ENCODE peak calls at places on chromosome 22, in four cellular contexts. E, C, Y and D are unnamed samples.

GRCh38 chr22:30717331-30717921 is 22.8 kb downstream of the OSBP2 start:
- DNase-seq in C (no peak), E (no peak), Y (no peak), D (peak)

GRCh38 chr22:35257002-35257320 is 332 bp upstream of the HMGXB4 start:
- DNase-seq in C (no peak), Y (no peak), E (no peak), D (no peak)

GRCh38 chr22:35312198-35313059 is 12.7 kb downstream of the TOM1 start:
- DNase-seq in C (no peak), Y (peak), E (peak), D (peak)

GRCh38 chr22:48982321-48982905 is 845.3 kb downstream of the BRD1 start:
- DNase-seq in Y (no peak), E (no peak), C (no peak), D (no peak)

GRCh38 chr22:28208036-28208435 is 289.0 kb upstream of the PITPNB start:
- DNase-seq in C (no peak), Y (no peak), E (no peak), D (peak)

GRCh38 chr22:18145676-18146388 is 4.1 kb upstream of the USP18 start:
- DNase-seq in E (no peak), C (no peak), Y (no peak), D (no peak)

GRCh38 chr22:48920776-48921241 is 906.9 kb downstream of the BRD1 start:
- DNase-seq in Y (no peak), E (no peak), C (no peak), D (no peak)

GRCh38 chr22:24434472-24435322 is 7.3 kb downstream of the ADORA2A start:
- DNase-seq in E (peak), Y (no peak), C (no peak), D (no peak)

GRCh38 chr22:42066133-42066761 is 4.4 kb downstream of the NAGA start:
- DNase-seq in C (no peak), Y (no peak), E (no peak), D (no peak)

GRCh38 chr22:38038426-38038825 is 18.8 kb upstream of the PICK1 start:
- DNase-seq in Y (no peak), C (no peak), E (no peak), D (no peak)

DNA sequence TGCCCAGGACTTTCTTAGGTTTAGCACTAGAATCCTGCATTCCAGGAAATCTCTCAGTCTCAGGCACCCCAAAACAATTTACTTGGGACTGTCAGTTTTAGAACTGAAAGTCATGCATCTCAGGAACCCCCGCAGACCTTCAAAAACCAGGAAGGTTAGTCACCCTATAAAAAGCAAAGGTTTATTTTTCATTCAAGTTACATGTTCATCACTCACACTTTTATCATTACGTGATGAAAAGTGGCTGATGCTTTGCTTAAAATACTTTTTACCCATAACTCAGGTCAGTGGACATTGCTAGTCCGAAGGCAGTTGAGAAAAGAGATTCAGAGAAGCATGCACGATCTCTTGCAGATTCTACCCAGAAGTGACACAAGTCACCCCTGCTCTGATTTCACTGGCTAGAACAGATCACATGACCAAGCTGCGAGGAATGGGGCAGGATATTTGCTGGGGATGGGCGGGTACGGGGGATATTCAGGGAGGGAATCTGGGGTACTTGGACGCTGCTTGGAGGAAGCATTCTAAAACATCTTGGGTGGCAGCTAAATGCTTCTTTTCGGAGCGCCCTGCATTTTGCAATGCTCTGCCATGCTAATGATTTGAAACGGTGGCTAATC is 110.1 kb downstream of the MIAT start:
- DNase-seq in Y (no peak), E (no peak), C (no peak), D (no peak)
- H3K4me3 ChIP-seq in Y (no peak), E (no peak), C (no peak), D (no peak)

DNA sequence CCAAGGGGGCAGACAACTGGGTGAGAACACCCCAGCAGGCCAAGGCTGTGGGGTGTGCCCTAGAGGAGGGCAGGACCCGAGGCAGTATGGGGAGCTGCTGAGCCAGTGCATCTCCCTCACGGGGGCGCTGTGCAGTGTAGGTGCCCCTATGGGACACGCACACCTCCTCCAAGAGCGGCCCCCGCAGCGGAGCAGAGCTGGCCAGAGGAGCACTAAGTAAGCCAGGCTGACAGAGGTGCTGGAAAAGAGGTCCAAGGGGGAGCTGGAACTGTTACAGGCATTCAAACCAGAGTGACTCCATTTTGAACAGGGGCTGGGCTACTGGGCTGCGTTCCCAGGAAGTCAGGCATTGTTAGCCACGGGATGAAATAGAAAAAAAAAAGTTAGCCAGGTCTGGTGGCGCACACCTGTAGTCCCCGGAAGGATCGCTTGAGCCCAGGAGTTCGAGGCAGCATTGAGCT is 41.8 kb downstream of the TST start:
- DNase-seq in Y (peak), C (peak), E (peak), D (peak)
- TF ChIP-seq CTCF in Y (peak), C (peak), E (peak), D (peak)

GRCh38 chr22:44668886-44669724 is 32.9 kb upstream of the PRR5 start:
- DNase-seq in Y (no peak), C (no peak), E (no peak), D (no peak)
- H3K4me3 ChIP-seq in Y (no peak), C (peak), E (no peak), D (peak)

GRCh38 chr22:22820626-22821025 is 67.0 kb upstream of the IGLL5 start:
- DNase-seq in Y (no peak), C (no peak), E (peak), D (no peak)
- TF ChIP-seq CTCF in Y (no peak), C (no peak), E (no peak), D (no peak)

GRCh38 chr22:20130319-20130718 is 1.3 kb upstream of the ZDHHC8 start:
- DNase-seq in Y (peak), E (peak), C (no peak), D (no peak)
- H3K4me3 ChIP-seq in Y (no peak), E (no peak), C (peak), D (no peak)